ENCODE peak calls at places on chromosomes 16 and 17, in seven cellular contexts. J, N, I, C, E, G and T are unnamed samples.

GRCh38 chr16:13348416-13348815 is 447.0 kb downstream of the SHISA9 start:
- DNase-seq in J (no peak), N (no peak), I (no peak), C (no peak), E (no peak), G (no peak), T (no peak)

GRCh38 chr16:14284930-14285541 is 213.9 kb downstream of the MRTFB start:
- DNase-seq in J (peak), N (peak), I (no peak), C (no peak), E (peak), G (no peak), T (no peak)

GRCh38 chr16:78462261-78463208 is 363.1 kb downstream of the WWOX start:
- DNase-seq in J (no peak), N (no peak), I (no peak), C (no peak), E (no peak), G (no peak), T (no peak)

GRCh38 chr17:70172921-70173320 is 3.6 kb downstream of the KCNJ2 start:
- DNase-seq in J (no peak), N (peak), I (no peak), C (no peak), E (no peak), G (no peak), T (no peak)

GRCh38 chr17:80605326-80606066 is 60.9 kb downstream of the RPTOR start:
- DNase-seq in J (no peak), N (peak), I (no peak), C (no peak), E (no peak), G (peak), T (no peak)

GRCh38 chr16:56382901-56383355 is 42.4 kb downstream of the AMFR start:
- DNase-seq in J (no peak), N (no peak), I (no peak), C (no peak), E (no peak), G (no peak), T (no peak)

GRCh38 chr17:72515291-72516065 is 394.7 kb downstream of the SOX9 start:
- DNase-seq in J (no peak), N (peak), I (no peak), C (no peak), E (no peak), G (no peak), T (no peak)

GRCh38 chr17:62109378-62109902 is 44.4 kb upstream of the MED13 start:
- DNase-seq in J (peak), N (peak), I (peak), C (peak), E (no peak), G (no peak), T (peak)

GRCh38 chr16:11684231-11685025 is 16.2 kb downstream of the SNN start:
- DNase-seq in J (no peak), N (no peak), I (no peak), C (no peak), E (no peak), G (no peak), T (no peak)

GRCh38 chr16:85390511-85391174 is 222.5 kb upstream of the GSE1 start:
- DNase-seq in J (peak), N (peak), I (no peak), C (peak), E (peak), G (no peak), T (no peak)